ENCODE peak calls at places on chromosomes 12 and 14, in eight cellular contexts. J is HL-60, K is K562, Y is prostate gland, Z is breast epithelium, S is upper lobe of left lung, F is stomach, G is GM12892. R is an unnamed sample.

GRCh38 chr12:49868952-49869815 is 26.3 kb upstream of the BCDIN3D start:
- DNase-seq in J (no peak), K (peak), Y (peak), Z (peak), S (peak), F (peak), G (no peak), R (no peak)

GRCh38 chr12:108129017-108129812 is at the start of gene WSCD2:
- DNase-seq in J (peak), K (peak), Y (peak), Z (no peak), S (no peak), F (peak), G (no peak), R (peak)

GRCh38 chr12:27866382-27867101 is 86.5 kb upstream of the MANSC4 start:
- DNase-seq in J (no peak), K (peak), Y (no peak), Z (no peak), S (no peak), F (no peak), G (no peak), R (no peak)

GRCh38 chr12:110762891-110763290 is 20.2 kb upstream of the PPP1CC start:
- DNase-seq in J (no peak), K (peak), Y (no peak), Z (no peak), S (no peak), F (no peak), G (no peak), R (no peak)

GRCh38 chr12:103640410-103640809 is 53.3 kb downstream of the STAB2 start:
- DNase-seq in J (no peak), K (no peak), Y (no peak), Z (no peak), S (no peak), F (no peak), G (no peak), R (no peak)

GRCh38 chr14:39015360-39015961 is 87.6 kb downstream of the SEC23A start:
- DNase-seq in J (no peak), K (peak), Y (no peak), Z (no peak), S (no peak), F (no peak), G (peak), R (peak)

GRCh38 chr12:113082486-113083148 is 26.1 kb downstream of the DTX1 start:
- DNase-seq in J (no peak), K (no peak), Y (no peak), Z (no peak), S (no peak), F (no peak), G (no peak), R (no peak)

GRCh38 chr14:90301580-90302181 is 30.1 kb downstream of the NRDE2 start:
- DNase-seq in J (no peak), K (no peak), Y (no peak), Z (no peak), S (no peak), F (no peak), G (no peak), R (peak)

GRCh38 chr14:69270795-69271708 is 11.1 kb downstream of the GALNT16 start:
- DNase-seq in J (no peak), K (no peak), Y (no peak), Z (no peak), S (no peak), F (no peak), G (no peak), R (no peak)

GRCh38 chr12:2794261-2794735 is 472 bp upstream of the FKBP4 start:
- DNase-seq in J (no peak), K (peak), Y (peak), Z (peak), S (no peak), F (no peak), G (no peak), R (peak)

GRCh38 chr12:54394281-54394719 is 9.8 kb upstream of the ZNF385A start:
- DNase-seq in J (no peak), K (peak), Y (peak), Z (no peak), S (no peak), F (peak), G (no peak), R (peak)
- TF ChIP-seq POLR2AphosphoS5 in J (peak), K (no peak), Y (peak), Z (no peak), S (no peak), F (no peak), G (no peak), R (no peak)

GRCh38 chr12:11649413-11650278 is at the start of gene ETV6:
- DNase-seq in J (no peak), K (peak), Y (peak), Z (no peak), S (peak), F (peak), G (peak), R (peak)
- TF ChIP-seq POLR2AphosphoS5 in J (peak), K (peak), Y (peak), Z (peak), S (peak), F (peak), G (peak), R (no peak)

GRCh38 chr12:105740337-105740736 is 398.4 kb downstream of the NUAK1 start:
- DNase-seq in J (no peak), K (no peak), Y (no peak), Z (no peak), S (no peak), F (no peak), G (no peak), R (peak)
- TF ChIP-seq POLR2AphosphoS5 in J (no peak), K (no peak), Y (no peak), Z (no peak), S (no peak), F (no peak), G (no peak), R (no peak)

DNA sequence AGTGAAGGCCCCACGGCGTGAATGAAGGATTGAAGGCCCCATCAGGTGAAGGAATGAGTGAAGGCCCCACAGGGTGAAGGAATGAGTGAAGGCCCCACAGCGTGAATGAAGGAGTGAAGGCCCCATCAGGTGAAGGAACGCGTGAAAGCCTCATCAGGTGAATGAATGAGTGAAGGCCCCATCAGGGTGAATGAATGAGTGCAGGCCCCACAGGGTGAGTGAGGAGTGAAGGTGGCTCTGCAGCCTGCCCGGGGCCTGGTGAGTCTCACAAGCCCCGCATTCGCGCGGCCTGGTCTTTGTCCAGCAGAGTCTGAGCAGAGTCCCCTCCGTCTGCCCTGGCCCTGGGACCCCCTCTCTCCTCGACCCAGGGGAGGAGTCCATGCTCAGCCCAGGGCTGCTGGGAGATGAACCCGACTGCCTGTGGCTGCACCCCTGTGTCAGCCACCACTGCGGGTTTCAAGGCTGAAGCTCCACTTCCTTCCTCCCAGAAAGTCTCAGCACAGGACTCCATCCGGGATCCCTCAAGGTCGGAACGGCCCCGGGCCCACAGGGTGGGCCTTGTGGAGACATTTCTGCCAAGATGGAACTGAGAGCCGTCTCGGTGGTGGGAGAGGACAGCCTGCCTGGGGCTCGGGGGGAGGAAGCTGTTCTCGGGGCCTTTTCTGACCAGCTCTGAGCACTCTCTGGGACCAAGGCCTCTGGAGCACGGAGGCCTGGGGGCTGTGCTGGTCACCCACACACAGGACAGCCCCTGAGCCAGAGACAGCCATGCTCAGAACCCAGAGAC is 37.4 kb upstream of the TMEM179 start:
- DNase-seq in J (no peak), K (no peak), Y (no peak), Z (no peak), S (no peak), F (no peak), G (no peak), R (no peak)
- TF ChIP-seq POLR2AphosphoS5 in J (no peak), K (no peak), Y (no peak), Z (no peak), S (no peak), F (no peak), G (no peak), R (no peak)

GRCh38 chr14:92121207-92121669 is 268 bp downstream of the NDUFB1 start:
- DNase-seq in J (no peak), K (no peak), Y (peak), Z (no peak), S (peak), F (peak), G (no peak), R (peak)
- TF ChIP-seq POLR2AphosphoS5 in J (no peak), K (no peak), Y (no peak), Z (no peak), S (no peak), F (no peak), G (peak), R (peak)

GRCh38 chr12:30988887-30989286 is 62.3 kb downstream of the TSPAN11 start:
- DNase-seq in J (no peak), K (no peak), Y (peak), Z (no peak), S (no peak), F (peak), G (no peak), R (no peak)

GRCh38 chr12:30989754-30990153 is 63.2 kb downstream of the TSPAN11 start:
- DNase-seq in J (no peak), K (peak), Y (peak), Z (no peak), S (no peak), F (no peak), G (no peak), R (peak)

GRCh38 chr12:30988086-30988485 is 61.5 kb downstream of the TSPAN11 start:
- DNase-seq in J (no peak), K (no peak), Y (no peak), Z (no peak), S (no peak), F (peak), G (no peak), R (no peak)

GRCh38 chr12:30982413-30982812 is 55.9 kb downstream of the TSPAN11 start:
- DNase-seq in J (no peak), K (no peak), Y (no peak), Z (no peak), S (no peak), F (no peak), G (no peak), R (no peak)

DNA sequence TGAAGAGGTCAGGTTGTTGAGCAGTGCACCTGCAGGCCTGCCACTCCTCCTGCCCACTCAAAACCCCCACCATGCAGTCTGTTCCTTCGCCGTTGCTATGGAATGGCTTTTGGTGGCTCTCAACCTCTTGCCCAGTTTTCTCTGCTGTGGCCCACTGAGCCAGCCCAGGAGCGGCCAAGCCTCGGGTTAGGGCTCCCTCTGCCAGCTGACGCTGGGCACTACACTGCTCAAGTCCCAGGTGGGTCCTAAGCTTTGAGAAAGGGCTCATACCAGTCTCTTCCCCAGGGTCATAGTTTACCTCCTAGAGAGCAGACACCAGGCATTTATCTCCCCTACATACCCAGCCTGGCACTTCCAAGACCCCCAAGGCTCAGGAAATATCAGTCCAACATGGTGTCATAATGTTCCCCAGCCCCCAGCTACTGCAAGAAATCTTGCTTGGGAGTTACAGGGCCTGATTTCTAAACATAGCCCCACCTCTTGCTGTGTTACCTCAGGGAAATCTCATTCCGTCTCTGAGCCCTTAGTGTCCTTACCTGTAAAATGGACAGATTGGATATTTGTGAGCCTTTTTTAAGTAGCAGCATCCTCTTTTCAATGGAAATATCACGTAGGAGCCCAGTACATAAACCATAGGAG is 59.4 kb downstream of the TSPAN11 start:
- DNase-seq in J (no peak), K (peak), Y (peak), Z (no peak), S (peak), F (peak), G (peak), R (peak)
- TF ChIP-seq POLR2AphosphoS5 in J (no peak), K (no peak), Y (peak), Z (no peak), S (no peak), F (no peak), G (no peak), R (no peak)

R was measured in GM23338.